ENCODE peak calls at places on chromosomes 1 and 21, in ten cellular contexts. One of them, this sample, is unnamed. For H3K9me3 and H3K4me1, the result is how much of the 10 kb centered on the place peaks cover.

GRCh38 chr1:53325326-53326087 is 2.4 kb downstream of the LRP8 start:
- DNase-seq in stomach: no peak
- DNase-seq in A549: no peak
- DNase-seq in left ventricle myocardium inferior: no peak
- DNase-seq in fibroblast of lung: no peak
- DNase-seq in heart right ventricle: no peak
- DNase-seq in vagina: no peak
- DNase-seq in CD8-positive, alpha-beta T cell: no peak
- DNase-seq in body of pancreas: no peak
- DNase-seq in tibial artery: no peak
- DNase-seq in this sample: no peak

GRCh38 chr21:44551290-44552015 is at the start of gene KRTAP10-2:
- DNase-seq in stomach: peak
- DNase-seq in A549: no peak
- DNase-seq in left ventricle myocardium inferior: no peak
- DNase-seq in fibroblast of lung: peak
- DNase-seq in heart right ventricle: no peak
- DNase-seq in vagina: peak
- DNase-seq in CD8-positive, alpha-beta T cell: no peak
- DNase-seq in body of pancreas: no peak
- DNase-seq in tibial artery: peak
- DNase-seq in this sample: no peak

GRCh38 chr21:44011123-44011773 is 861 bp upstream of the TRAPPC10 start:
- DNase-seq in stomach: no peak
- DNase-seq in A549: no peak
- DNase-seq in left ventricle myocardium inferior: peak
- DNase-seq in fibroblast of lung: no peak
- DNase-seq in heart right ventricle: no peak
- DNase-seq in vagina: no peak
- DNase-seq in CD8-positive, alpha-beta T cell: no peak
- DNase-seq in body of pancreas: no peak
- DNase-seq in tibial artery: no peak
- DNase-seq in this sample: no peak

GRCh38 chr1:56255516-56256181 is 323.7 kb downstream of the PLPP3 start:
- DNase-seq in stomach: peak
- DNase-seq in A549: no peak
- DNase-seq in left ventricle myocardium inferior: peak
- DNase-seq in fibroblast of lung: peak
- DNase-seq in heart right ventricle: peak
- DNase-seq in vagina: peak
- DNase-seq in CD8-positive, alpha-beta T cell: no peak
- DNase-seq in body of pancreas: peak
- DNase-seq in tibial artery: peak
- DNase-seq in this sample: no peak

GRCh38 chr1:212482352-212483153 is 49.8 kb downstream of the NENF start:
- DNase-seq in stomach: no peak
- DNase-seq in A549: peak
- DNase-seq in left ventricle myocardium inferior: no peak
- DNase-seq in fibroblast of lung: peak
- DNase-seq in heart right ventricle: no peak
- DNase-seq in vagina: no peak
- DNase-seq in CD8-positive, alpha-beta T cell: no peak
- DNase-seq in body of pancreas: no peak
- DNase-seq in tibial artery: peak
- DNase-seq in this sample: no peak

GRCh38 chr1:203512830-203513578 is 19.1 kb downstream of the OPTC start:
- DNase-seq in stomach: peak
- DNase-seq in A549: peak
- DNase-seq in left ventricle myocardium inferior: no peak
- DNase-seq in fibroblast of lung: peak
- DNase-seq in heart right ventricle: peak
- DNase-seq in vagina: no peak
- DNase-seq in CD8-positive, alpha-beta T cell: no peak
- DNase-seq in body of pancreas: no peak
- DNase-seq in tibial artery: peak
- DNase-seq in this sample: no peak

GRCh38 chr21:38531610-38532009 is 33.3 kb upstream of the ERG start:
- DNase-seq in stomach: no peak
- DNase-seq in A549: no peak
- DNase-seq in left ventricle myocardium inferior: no peak
- DNase-seq in fibroblast of lung: no peak
- DNase-seq in heart right ventricle: peak
- DNase-seq in vagina: no peak
- DNase-seq in CD8-positive, alpha-beta T cell: no peak
- DNase-seq in body of pancreas: peak
- DNase-seq in tibial artery: peak
- DNase-seq in this sample: no peak

GRCh38 chr1:206769331-206769731 is 1.2 kb upstream of the IL19 start:
- DNase-seq in stomach: peak
- DNase-seq in A549: no peak
- DNase-seq in left ventricle myocardium inferior: no peak
- DNase-seq in fibroblast of lung: no peak
- DNase-seq in heart right ventricle: no peak
- DNase-seq in vagina: no peak
- DNase-seq in CD8-positive, alpha-beta T cell: peak
- DNase-seq in body of pancreas: peak
- DNase-seq in tibial artery: no peak
- DNase-seq in this sample: no peak

GRCh38 chr21:44293551-44294231 is 6.2 kb upstream of the PFKL start:
- DNase-seq in stomach: no peak
- DNase-seq in A549: no peak
- DNase-seq in left ventricle myocardium inferior: no peak
- DNase-seq in fibroblast of lung: no peak
- DNase-seq in heart right ventricle: no peak
- DNase-seq in vagina: no peak
- DNase-seq in CD8-positive, alpha-beta T cell: peak
- DNase-seq in body of pancreas: no peak
- DNase-seq in tibial artery: no peak
- DNase-seq in this sample: no peak

DNA sequence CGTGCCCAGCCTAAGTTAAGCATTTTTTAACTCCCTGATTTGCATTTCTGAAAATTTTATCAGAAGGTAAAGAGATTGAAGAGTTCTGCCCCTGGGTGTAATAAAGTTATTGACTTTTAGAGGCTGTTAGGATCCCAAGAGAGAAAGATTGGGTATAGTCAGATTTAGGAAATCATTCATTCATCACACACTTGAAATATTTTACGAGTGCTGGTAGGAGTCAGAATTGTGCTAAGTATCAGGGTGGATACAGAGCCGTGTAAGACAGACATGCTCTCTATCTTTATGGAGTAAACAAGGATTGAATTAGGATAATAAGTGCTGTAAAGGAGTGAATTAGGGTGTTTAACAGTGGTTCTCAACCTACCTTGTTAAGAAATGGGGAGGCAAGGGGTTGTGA is 3.0 kb downstream of the SZT2 start:
- DNase-seq in stomach: no peak
- DNase-seq in A549: no peak
- DNase-seq in left ventricle myocardium inferior: no peak
- DNase-seq in fibroblast of lung: no peak
- DNase-seq in heart right ventricle: no peak
- DNase-seq in vagina: no peak
- DNase-seq in CD8-positive, alpha-beta T cell: no peak
- DNase-seq in body of pancreas: no peak
- DNase-seq in tibial artery: no peak
- DNase-seq in this sample: no peak
- TF ChIP-seq CTCF in stomach: no peak
- TF ChIP-seq CTCF in A549: no peak
- TF ChIP-seq CTCF in left ventricle myocardium inferior: no peak
- TF ChIP-seq CTCF in fibroblast of lung: no peak
- TF ChIP-seq CTCF in heart right ventricle: no peak
- TF ChIP-seq CTCF in vagina: no peak
- TF ChIP-seq CTCF in CD8-positive, alpha-beta T cell: no peak
- TF ChIP-seq CTCF in body of pancreas: no peak
- TF ChIP-seq CTCF in tibial artery: no peak
- TF ChIP-seq CTCF in this sample: no peak

DNA sequence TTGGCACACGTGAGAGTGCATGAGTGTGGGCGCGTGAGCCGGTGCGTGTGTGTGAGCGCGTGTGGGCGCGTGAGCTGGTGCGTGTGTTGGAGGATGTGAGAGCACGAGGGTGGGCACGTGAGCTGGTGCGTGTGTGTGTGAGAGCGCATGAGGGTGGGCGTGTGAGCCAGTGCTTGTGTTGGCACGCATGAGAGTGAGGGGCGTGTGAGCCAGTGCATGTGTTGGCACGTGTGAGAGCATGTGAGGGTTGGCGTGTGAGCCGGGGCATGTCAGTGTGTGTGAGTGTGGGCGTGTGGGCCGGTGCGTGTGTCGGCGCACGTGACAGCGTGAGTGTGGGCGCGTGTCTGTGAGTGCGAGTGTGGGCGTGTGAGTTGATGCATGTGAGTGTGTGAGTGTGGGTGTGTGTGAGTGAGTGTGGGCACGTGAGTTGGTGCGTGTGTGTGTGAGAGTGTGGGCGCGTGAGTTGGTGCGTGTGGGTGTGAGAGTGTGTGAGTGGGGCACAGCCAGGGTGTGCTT is 45.7 kb upstream of the ARHGEF16 start:
- DNase-seq in stomach: no peak
- DNase-seq in A549: no peak
- DNase-seq in left ventricle myocardium inferior: no peak
- DNase-seq in fibroblast of lung: no peak
- DNase-seq in heart right ventricle: no peak
- DNase-seq in vagina: no peak
- DNase-seq in CD8-positive, alpha-beta T cell: no peak
- DNase-seq in body of pancreas: no peak
- DNase-seq in tibial artery: no peak
- DNase-seq in this sample: no peak
- H3K9me3 ChIP-seq in stomach: under half
- H3K9me3 ChIP-seq in A549: under half
- H3K9me3 ChIP-seq in left ventricle myocardium inferior: under half
- H3K9me3 ChIP-seq in fibroblast of lung: under half
- H3K9me3 ChIP-seq in heart right ventricle: under half
- H3K9me3 ChIP-seq in vagina: under half
- H3K9me3 ChIP-seq in CD8-positive, alpha-beta T cell: under half
- H3K9me3 ChIP-seq in body of pancreas: under half
- H3K9me3 ChIP-seq in tibial artery: under half
- H3K9me3 ChIP-seq in this sample: under half

DNA sequence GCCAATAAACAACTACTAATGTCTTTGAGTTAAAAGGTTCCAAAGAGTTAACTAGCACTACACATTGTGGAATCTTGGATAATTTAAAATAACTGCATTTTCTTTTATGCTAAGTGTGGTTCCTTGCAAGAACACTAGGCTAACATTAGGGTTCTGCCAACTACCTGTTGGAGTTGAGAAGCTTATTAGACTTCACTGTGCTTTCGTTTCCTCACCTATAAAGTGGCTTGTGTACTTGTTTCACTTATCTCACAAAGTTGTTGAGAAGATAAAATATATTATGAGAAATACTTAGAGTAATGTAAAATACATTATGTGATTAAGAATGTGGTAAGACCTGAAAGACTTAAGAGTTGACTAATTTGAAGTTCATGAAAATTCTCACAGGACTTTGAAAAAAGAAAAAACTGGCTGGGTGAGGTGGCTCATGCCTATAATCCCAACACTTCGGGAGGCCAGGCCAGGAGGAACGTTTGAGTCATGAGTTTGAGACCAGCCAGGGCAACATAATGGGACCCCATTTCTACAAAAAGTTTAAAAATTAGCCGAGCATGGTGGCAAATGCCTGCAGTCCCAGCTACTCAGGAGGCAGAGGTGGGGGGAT is 5.6 kb upstream of the RRAGC start:
- DNase-seq in stomach: no peak
- DNase-seq in A549: no peak
- DNase-seq in left ventricle myocardium inferior: no peak
- DNase-seq in fibroblast of lung: no peak
- DNase-seq in heart right ventricle: no peak
- DNase-seq in vagina: no peak
- DNase-seq in CD8-positive, alpha-beta T cell: no peak
- DNase-seq in body of pancreas: no peak
- DNase-seq in tibial artery: no peak
- DNase-seq in this sample: no peak
- H3K4me1 ChIP-seq in stomach: under half
- H3K4me1 ChIP-seq in A549: under half
- H3K4me1 ChIP-seq in left ventricle myocardium inferior: half or more
- H3K4me1 ChIP-seq in fibroblast of lung: under half
- H3K4me1 ChIP-seq in heart right ventricle: half or more
- H3K4me1 ChIP-seq in vagina: under half
- H3K4me1 ChIP-seq in CD8-positive, alpha-beta T cell: under half
- H3K4me1 ChIP-seq in body of pancreas: under half
- H3K4me1 ChIP-seq in tibial artery: under half
- H3K4me1 ChIP-seq in this sample: under half

GRCh38 chr1:222096476-222096772 is 354.5 kb upstream of the DUSP10 start:
- DNase-seq in stomach: no peak
- DNase-seq in A549: no peak
- DNase-seq in left ventricle myocardium inferior: no peak
- DNase-seq in fibroblast of lung: no peak
- DNase-seq in heart right ventricle: no peak
- DNase-seq in vagina: no peak
- DNase-seq in CD8-positive, alpha-beta T cell: no peak
- DNase-seq in body of pancreas: no peak
- DNase-seq in tibial artery: no peak
- DNase-seq in this sample: no peak
- TF ChIP-seq CTCF in stomach: no peak
- TF ChIP-seq CTCF in A549: no peak
- TF ChIP-seq CTCF in left ventricle myocardium inferior: peak
- TF ChIP-seq CTCF in fibroblast of lung: no peak
- TF ChIP-seq CTCF in heart right ventricle: no peak
- TF ChIP-seq CTCF in vagina: peak
- TF ChIP-seq CTCF in CD8-positive, alpha-beta T cell: no peak
- TF ChIP-seq CTCF in body of pancreas: no peak
- TF ChIP-seq CTCF in tibial artery: peak
- TF ChIP-seq CTCF in this sample: no peak

GRCh38 chr21:24976238-24976637 is 631.0 kb downstream of the MRPL39 start:
- DNase-seq in stomach: no peak
- DNase-seq in A549: no peak
- DNase-seq in left ventricle myocardium inferior: no peak
- DNase-seq in fibroblast of lung: no peak
- DNase-seq in heart right ventricle: no peak
- DNase-seq in vagina: no peak
- DNase-seq in CD8-positive, alpha-beta T cell: no peak
- DNase-seq in body of pancreas: no peak
- DNase-seq in tibial artery: no peak
- DNase-seq in this sample: no peak
- H3K9me3 ChIP-seq in stomach: under half
- H3K9me3 ChIP-seq in A549: under half
- H3K9me3 ChIP-seq in left ventricle myocardium inferior: under half
- H3K9me3 ChIP-seq in fibroblast of lung: under half
- H3K9me3 ChIP-seq in heart right ventricle: under half
- H3K9me3 ChIP-seq in vagina: under half
- H3K9me3 ChIP-seq in CD8-positive, alpha-beta T cell: under half
- H3K9me3 ChIP-seq in body of pancreas: under half
- H3K9me3 ChIP-seq in tibial artery: under half
- H3K9me3 ChIP-seq in this sample: under half